ENCODE peak calls at places on chromosome 5, in six cellular contexts. X, G, M, Z, T and O are unnamed samples.

GRCh38 chr5:131997727-131998117 is 13.7 kb downstream of the ACSL6 start:
- DNase-seq in M (no peak), T (no peak), X (no peak), G (no peak), Z (no peak), O (no peak)

GRCh38 chr5:62606878-62607277 is 28.3 kb downstream of the LRRC70 start:
- DNase-seq in X (no peak), T (no peak), M (no peak), G (no peak), Z (no peak), O (no peak)

GRCh38 chr5:54516051-54516645 is 1.4 kb upstream of the SNX18 start:
- DNase-seq in X (no peak), G (no peak), Z (no peak), M (no peak), T (no peak), O (no peak)

GRCh38 chr5:163248333-163248732 is 189.1 kb upstream of the CCNG1 start:
- DNase-seq in G (no peak), X (no peak), T (no peak), M (no peak), Z (no peak), O (no peak)

GRCh38 chr5:135112008-135112670 is 78.1 kb upstream of the PITX1 start:
- DNase-seq in Z (no peak), T (no peak), X (no peak), M (no peak), G (no peak), O (no peak)

GRCh38 chr5:7802855-7803254 is 48.1 kb downstream of the CFAP90 start:
- DNase-seq in X (no peak), M (no peak), G (no peak), Z (no peak), T (no peak), O (no peak)

GRCh38 chr5:115306011-115306530 is 9.6 kb upstream of the CCDC112 start:
- DNase-seq in Z (no peak), G (no peak), T (no peak), X (no peak), M (no peak), O (no peak)

GRCh38 chr5:32531885-32532520 is 53.4 kb upstream of the SUB1 start:
- DNase-seq in M (no peak), X (no peak), G (no peak), Z (peak; percentile 82), T (peak; percentile 60), O (no peak)

GRCh38 chr5:22852807-22853670 is at the start of gene CDH12:
- DNase-seq in X (peak; percentile 71), Z (no peak), T (no peak), M (no peak), G (no peak), O (no peak)

GRCh38 chr5:40233268-40233667 is 446.4 kb upstream of the PTGER4 start:
- DNase-seq in X (no peak), G (no peak), M (no peak), Z (no peak), T (no peak), O (no peak)

GRCh38 chr5:131394128-131394527 is 130.3 kb downstream of the CDC42SE2 start:
- DNase-seq in T (peak; percentile 66), G (no peak), X (no peak), M (no peak), Z (no peak), O (no peak)

GRCh38 chr5:179907570-179908324 is at the start of gene TBC1D9B:
- DNase-seq in M (peak; percentile 74), Z (peak; percentile 27), G (peak; percentile 90), X (peak; percentile 81), T (no peak), O (peak; percentile 78)
- TF ChIP-seq POLR2A in M (peak; percentile 38), Z (peak; percentile 68), G (no peak), X (peak; percentile 43), T (peak; percentile 85), O (peak; percentile 75)

GRCh38 chr5:152990771-152991170 is 499.7 kb upstream of the GRIA1 start:
- DNase-seq in Z (no peak), M (no peak), X (no peak), T (no peak), G (no peak), O (no peak)
- TF ChIP-seq TAF1 in Z (no peak), M (no peak), X (no peak), T (no peak), G (no peak), O (no peak)

DNA sequence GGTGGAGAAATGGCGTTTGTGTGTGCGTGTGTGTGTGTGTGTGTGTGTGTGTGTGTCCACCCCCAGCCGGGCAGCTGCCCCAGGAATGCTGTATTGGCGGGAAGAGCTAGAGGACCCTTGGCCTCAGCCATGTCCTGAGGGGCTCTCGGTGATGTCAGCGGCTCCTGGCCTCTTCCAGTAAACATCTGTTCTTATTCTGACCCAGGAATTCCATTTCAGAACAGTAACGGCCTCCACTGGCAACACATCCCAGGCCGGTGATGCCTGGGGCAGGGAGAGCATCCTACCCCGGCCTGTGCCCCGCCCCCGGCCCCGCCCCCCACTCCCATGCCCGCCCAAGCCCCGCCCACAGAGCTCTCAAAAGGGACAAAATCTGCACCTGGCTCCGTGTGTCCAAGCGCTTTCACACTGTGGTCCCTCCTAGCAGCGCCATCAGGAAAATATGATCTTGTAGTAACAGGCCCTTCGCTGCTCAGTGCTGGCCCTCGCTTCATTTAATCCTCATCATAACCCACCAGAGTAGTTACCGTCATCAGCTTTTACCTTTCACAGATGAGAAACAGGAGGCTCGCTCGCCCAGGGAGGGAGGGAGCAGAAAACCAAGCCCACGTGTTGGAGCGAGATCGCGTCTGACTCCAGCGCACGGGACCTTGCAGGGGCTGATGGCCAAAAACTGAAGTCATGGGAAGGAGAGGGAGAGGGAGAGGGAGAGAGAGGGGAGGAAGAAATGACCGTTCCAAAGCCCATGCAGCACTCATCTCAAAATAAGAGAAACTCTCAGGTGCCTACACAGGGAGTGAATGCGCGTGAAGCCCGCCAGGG is 18.9 kb downstream of the ADAMTS2 start:
- DNase-seq in G (peak; percentile 78), T (no peak), M (no peak), X (peak; percentile 57), Z (no peak), O (no peak)
- TF ChIP-seq POLR2AphosphoS5 in G (no peak), T (no peak), M (no peak), X (no peak), Z (no peak), O (no peak)

GRCh38 chr5:72170101-72170500 is 62.8 kb downstream of the MAP1B start:
- DNase-seq in X (no peak), G (no peak), Z (no peak), T (no peak), M (no peak), O (no peak)
- TF ChIP-seq POLR2A in X (no peak), G (no peak), Z (no peak), T (no peak), M (no peak), O (no peak)

GRCh38 chr5:24068507-24068906 is 561.1 kb downstream of the PRDM9 start:
- DNase-seq in Z (no peak), M (no peak), G (no peak), T (no peak), X (no peak), O (no peak)

GRCh38 chr5:24073097-24073496 is 565.7 kb downstream of the PRDM9 start:
- DNase-seq in X (no peak), G (no peak), T (no peak), M (no peak), Z (no peak), O (no peak)

GRCh38 chr5:24065786-24066185 is 558.4 kb downstream of the PRDM9 start:
- DNase-seq in T (no peak), M (no peak), G (no peak), Z (no peak), X (no peak), O (no peak)

GRCh38 chr5:24067208-24067607 is 559.8 kb downstream of the PRDM9 start:
- DNase-seq in M (no peak), Z (no peak), T (no peak), G (no peak), X (no peak), O (no peak)
- TF ChIP-seq TAF1 in M (no peak), Z (no peak), T (no peak), G (no peak), X (no peak), O (no peak)

DNA sequence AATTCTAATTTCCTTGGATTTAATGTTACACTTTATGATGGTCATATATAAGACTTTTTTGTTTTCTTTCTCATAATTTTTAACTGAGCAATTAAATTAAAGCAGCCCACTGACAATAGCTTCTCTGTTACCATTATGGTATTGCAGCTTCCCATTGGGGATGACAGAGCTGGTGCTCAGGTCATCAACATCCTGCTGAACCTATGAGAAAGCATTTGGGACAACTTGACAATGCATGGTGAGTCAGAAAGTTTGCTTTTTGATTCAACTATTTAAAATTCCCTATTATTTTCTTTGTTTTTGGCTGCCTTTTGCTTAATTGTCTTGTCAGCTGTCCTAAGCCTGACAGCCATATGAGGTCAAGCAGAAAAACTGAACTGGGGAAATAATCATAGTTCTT is 487.4 kb upstream of the RIOK2 start:
- DNase-seq in M (no peak), Z (no peak), T (no peak), G (no peak), X (no peak), O (no peak)
- TF ChIP-seq POLR2AphosphoS5 in M (no peak), Z (no peak), T (no peak), G (no peak), X (no peak), O (no peak)

GRCh38 chr5:81850494-81850893 is 99.6 kb upstream of the SSBP2 start:
- DNase-seq in Z (no peak), X (no peak), T (no peak), G (no peak), M (no peak), O (no peak)

GRCh38 chr5:81850932-81851331 is 100.0 kb upstream of the SSBP2 start:
- DNase-seq in X (no peak), M (no peak), G (no peak), T (no peak), Z (no peak), O (no peak)

GRCh38 chr5:81853005-81853357 is 102.1 kb upstream of the SSBP2 start:
- DNase-seq in X (no peak), Z (no peak), T (no peak), M (no peak), G (peak; percentile 37), O (no peak)

GRCh38 chr5:81852277-81853004 is 101.5 kb upstream of the SSBP2 start:
- DNase-seq in Z (no peak), X (peak; percentile 72), M (no peak), G (peak; percentile 46), T (no peak), O (peak; percentile 29)

DNA sequence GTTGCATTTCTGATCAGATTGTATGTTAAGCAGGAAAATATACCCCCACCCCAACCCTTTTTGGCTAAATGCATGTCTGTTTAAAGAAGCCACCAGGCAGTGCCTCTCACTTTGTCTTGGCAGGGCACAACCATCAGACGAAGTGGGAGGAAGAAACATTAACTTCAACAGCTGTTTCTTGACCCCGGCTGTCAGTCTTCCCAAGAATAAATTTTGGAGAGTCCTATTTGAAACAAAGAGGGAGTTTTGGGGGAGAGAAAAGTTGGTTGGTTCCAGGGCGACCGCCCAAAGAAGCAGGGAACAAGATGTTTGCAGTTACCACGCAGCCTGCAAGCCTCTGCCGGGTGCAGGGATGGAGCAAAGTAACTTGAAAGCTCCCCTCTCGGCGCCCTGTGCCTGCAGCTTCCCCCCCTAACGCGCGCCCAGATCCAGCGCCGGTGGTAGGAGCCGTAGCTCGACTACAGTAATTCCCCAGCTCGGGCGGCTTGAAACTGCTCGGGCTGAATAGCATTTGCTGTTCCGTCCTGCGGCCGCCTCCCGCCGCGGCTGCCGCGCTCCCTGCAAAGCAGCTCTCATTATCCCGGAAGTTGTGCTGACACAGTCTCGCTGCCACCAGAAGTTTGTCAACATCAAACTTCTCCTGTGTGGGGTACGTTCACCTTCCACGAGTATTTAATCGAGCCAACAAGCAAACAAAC is 100.7 kb upstream of the SSBP2 start:
- DNase-seq in T (peak; percentile 77), X (peak; percentile 97), M (peak; percentile 67), G (peak; percentile 82), Z (peak; percentile 58), O (peak; percentile 66)
- TF ChIP-seq POLR2A in T (peak; percentile 86), X (peak; percentile 44), M (peak; percentile 70), G (peak; percentile 69), Z (no peak), O (peak; percentile 69)